ENCODE peak calls at places on chromosomes 2 and 18, in four cellular contexts. One of them, this sample, is unnamed. For H3K4me1, the result is how much of the 10 kb centered on the place peaks cover.

GRCh38 chr18:27491772-27492171 is 306.7 kb upstream of the CHST9 start:
- DNase-seq in K562: no peak
- DNase-seq in colonic mucosa: no peak
- DNase-seq in HCT116: no peak
- DNase-seq in this sample: no peak

GRCh38 chr2:75292826-75293225 is 93.5 kb upstream of the TACR1 start:
- DNase-seq in K562: no peak
- DNase-seq in colonic mucosa: no peak
- DNase-seq in HCT116: peak
- DNase-seq in this sample: no peak

GRCh38 chr2:104758199-104758620 is 95.7 kb upstream of the POU3F3 start:
- DNase-seq in K562: no peak
- DNase-seq in colonic mucosa: no peak
- DNase-seq in HCT116: no peak
- DNase-seq in this sample: no peak

GRCh38 chr18:11905613-11906012 is 2.5 kb downstream of the MPPE1 start:
- DNase-seq in K562: no peak
- DNase-seq in colonic mucosa: no peak
- DNase-seq in HCT116: no peak
- DNase-seq in this sample: no peak

GRCh38 chr2:218318241-218318640 is 25.9 kb upstream of the TMBIM1 start:
- DNase-seq in K562: no peak
- DNase-seq in colonic mucosa: no peak
- DNase-seq in HCT116: no peak
- DNase-seq in this sample: no peak

GRCh38 chr2:174546519-174547506 is 50.8 kb downstream of the WIPF1 start:
- DNase-seq in K562: peak
- DNase-seq in colonic mucosa: no peak
- DNase-seq in HCT116: peak
- DNase-seq in this sample: no peak

GRCh38 chr18:57583297-57583835 is 3.1 kb downstream of the FECH start:
- DNase-seq in K562: peak
- DNase-seq in colonic mucosa: no peak
- DNase-seq in HCT116: no peak
- DNase-seq in this sample: no peak

GRCh38 chr2:100616841-100617390 is 54.1 kb downstream of the PDCL3 start:
- DNase-seq in K562: no peak
- DNase-seq in colonic mucosa: no peak
- DNase-seq in HCT116: no peak
- DNase-seq in this sample: no peak

GRCh38 chr2:100427627-100428258 is 10.3 kb upstream of the CHST10 start:
- DNase-seq in K562: peak
- DNase-seq in colonic mucosa: peak
- DNase-seq in HCT116: peak
- DNase-seq in this sample: no peak

GRCh38 chr18:43904209-43904837 is 627.0 kb upstream of the SYT4 start:
- DNase-seq in K562: no peak
- DNase-seq in colonic mucosa: no peak
- DNase-seq in HCT116: no peak
- DNase-seq in this sample: no peak

GRCh38 chr2:32355976-32356734 is 668 bp upstream of the BIRC6 start:
- DNase-seq in K562: no peak
- DNase-seq in colonic mucosa: no peak
- DNase-seq in HCT116: no peak
- DNase-seq in this sample: no peak

GRCh38 chr2:67567866-67568265 is 170.7 kb downstream of the ETAA1 start:
- DNase-seq in K562: no peak
- DNase-seq in colonic mucosa: no peak
- DNase-seq in HCT116: no peak
- DNase-seq in this sample: no peak

GRCh38 chr2:26772064-26773001 is 8.2 kb downstream of the SLC35F6 start:
- DNase-seq in K562: peak
- DNase-seq in colonic mucosa: peak
- DNase-seq in HCT116: no peak
- DNase-seq in this sample: peak

GRCh38 chr2:8216397-8216796 is 465.5 kb upstream of the ID2 start:
- DNase-seq in K562: no peak
- DNase-seq in colonic mucosa: no peak
- DNase-seq in HCT116: no peak
- DNase-seq in this sample: no peak

GRCh38 chr18:51446571-51447210 is 249.2 kb upstream of the MEX3C start:
- DNase-seq in K562: no peak
- DNase-seq in colonic mucosa: no peak
- DNase-seq in HCT116: no peak
- DNase-seq in this sample: no peak

GRCh38 chr2:27800856-27801255 is 29.3 kb downstream of the MRPL33 start:
- DNase-seq in K562: no peak
- DNase-seq in colonic mucosa: no peak
- DNase-seq in HCT116: no peak
- DNase-seq in this sample: no peak

GRCh38 chr2:129735576-129735975 is 243.9 kb upstream of the RAB6C start:
- DNase-seq in K562: no peak
- DNase-seq in colonic mucosa: no peak
- DNase-seq in HCT116: no peak
- DNase-seq in this sample: no peak
- H3K4me1 ChIP-seq in K562: under half
- H3K4me1 ChIP-seq in colonic mucosa: under half
- H3K4me1 ChIP-seq in HCT116: under half
- H3K4me1 ChIP-seq in this sample: under half

GRCh38 chr2:12704378-12704777 is 12.4 kb upstream of the TRIB2 start:
- DNase-seq in K562: no peak
- DNase-seq in colonic mucosa: no peak
- DNase-seq in HCT116: no peak
- DNase-seq in this sample: no peak
- TF ChIP-seq CTCF in K562: no peak
- TF ChIP-seq CTCF in colonic mucosa: no peak
- TF ChIP-seq CTCF in HCT116: no peak
- TF ChIP-seq CTCF in this sample: no peak

GRCh38 chr2:230757476-230757875 is 44.8 kb downstream of the CAB39 start:
- DNase-seq in K562: no peak
- DNase-seq in colonic mucosa: no peak
- DNase-seq in HCT116: no peak
- DNase-seq in this sample: no peak
- H3K9ac ChIP-seq in K562: no peak
- H3K9ac ChIP-seq in colonic mucosa: no peak
- H3K9ac ChIP-seq in HCT116: no peak
- H3K9ac ChIP-seq in this sample: no peak

DNA sequence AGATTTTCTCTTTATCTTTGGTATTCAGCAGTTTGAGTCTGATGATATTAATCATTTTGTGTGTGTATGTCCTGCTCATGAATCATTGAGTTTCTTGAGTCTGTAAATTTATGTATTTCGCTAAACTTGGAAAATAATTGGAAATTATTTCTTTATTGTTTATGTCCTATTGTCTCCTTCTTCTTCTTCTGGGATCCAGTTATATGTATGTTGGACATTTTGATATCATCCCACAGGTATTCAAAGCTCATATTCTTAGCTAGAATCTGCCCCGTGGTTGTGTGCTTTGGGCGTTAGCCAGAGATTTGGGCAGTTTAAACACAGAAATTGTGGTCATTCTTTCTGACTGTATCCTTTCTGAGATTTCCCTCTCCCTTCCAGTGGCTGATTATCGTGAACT is 243.0 kb upstream of the SPRED2 start:
- DNase-seq in K562: no peak
- DNase-seq in colonic mucosa: no peak
- DNase-seq in HCT116: no peak
- DNase-seq in this sample: no peak
- H3K4me1 ChIP-seq in K562: under half
- H3K4me1 ChIP-seq in colonic mucosa: under half
- H3K4me1 ChIP-seq in HCT116: under half
- H3K4me1 ChIP-seq in this sample: under half

GRCh38 chr18:9894454-9895068 is 8.8 kb downstream of the TXNDC2 start:
- DNase-seq in K562: no peak
- DNase-seq in colonic mucosa: no peak
- DNase-seq in HCT116: no peak
- DNase-seq in this sample: no peak
- TF ChIP-seq CTCF in K562: no peak
- TF ChIP-seq CTCF in colonic mucosa: no peak
- TF ChIP-seq CTCF in HCT116: no peak
- TF ChIP-seq CTCF in this sample: no peak

DNA sequence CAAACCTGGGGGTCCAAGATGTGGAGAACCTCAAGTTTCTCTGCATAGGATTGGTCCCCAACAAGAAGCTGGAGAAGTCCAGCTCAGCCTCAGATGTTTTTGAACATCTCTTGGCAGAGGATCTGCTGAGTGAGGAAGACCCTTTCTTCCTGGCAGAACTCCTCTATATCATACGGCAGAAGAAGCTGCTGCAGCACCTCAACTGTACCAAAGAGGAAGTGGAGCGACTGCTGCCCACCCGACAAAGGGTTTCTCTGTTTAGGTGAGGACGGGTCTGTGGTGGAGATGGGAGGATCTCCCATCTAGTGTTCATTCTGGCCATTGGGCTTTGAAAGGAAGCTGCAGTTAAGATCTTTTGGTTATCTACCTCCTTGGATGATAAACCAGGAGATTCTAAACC is 2.9 kb downstream of the CASP10 start:
- DNase-seq in K562: no peak
- DNase-seq in colonic mucosa: no peak
- DNase-seq in HCT116: no peak
- DNase-seq in this sample: no peak
- H3K9ac ChIP-seq in K562: peak
- H3K9ac ChIP-seq in colonic mucosa: no peak
- H3K9ac ChIP-seq in HCT116: no peak
- H3K9ac ChIP-seq in this sample: no peak

DNA sequence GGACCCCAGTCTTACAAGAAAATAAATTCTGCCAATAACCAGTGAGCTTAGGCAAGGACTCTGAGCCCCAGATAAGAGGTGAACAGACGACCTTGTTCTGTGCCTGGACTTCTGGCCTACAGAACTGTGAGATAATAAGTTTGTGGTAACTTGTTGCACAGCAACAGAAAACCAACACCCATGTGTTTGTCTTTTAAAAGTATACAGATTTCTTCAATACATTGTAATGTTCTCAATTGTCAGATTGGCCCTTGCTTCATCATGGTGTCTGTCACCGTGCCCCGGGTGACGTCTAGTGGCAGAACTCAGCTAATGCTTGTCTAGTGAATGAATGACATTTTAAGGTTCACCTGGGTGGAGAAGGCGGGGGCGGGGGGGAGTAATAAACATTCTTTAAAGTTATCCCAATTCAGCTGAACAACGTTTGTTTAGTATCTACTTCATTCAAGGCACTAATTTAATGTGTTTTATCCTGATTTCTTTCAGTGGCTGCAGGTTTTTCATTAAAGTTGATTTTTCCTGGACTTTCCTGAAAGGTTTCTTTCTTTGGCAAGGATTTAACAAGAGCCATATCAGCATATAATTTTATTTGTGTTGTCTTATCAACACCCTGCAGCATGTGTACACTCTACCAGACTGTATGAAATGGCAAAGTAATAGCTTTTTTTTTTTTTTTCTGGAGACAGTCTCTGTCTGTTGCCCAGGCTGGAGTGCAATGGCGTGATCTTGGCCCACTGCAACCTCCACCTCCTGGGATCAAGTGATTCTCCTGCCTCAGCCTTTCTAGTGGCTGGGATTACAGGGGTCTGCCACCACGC is 123.8 kb upstream of the DLX2 start:
- DNase-seq in K562: peak
- DNase-seq in colonic mucosa: peak
- DNase-seq in HCT116: no peak
- DNase-seq in this sample: no peak
- H3K4me1 ChIP-seq in K562: under half
- H3K4me1 ChIP-seq in colonic mucosa: under half
- H3K4me1 ChIP-seq in HCT116: under half
- H3K4me1 ChIP-seq in this sample: under half

DNA sequence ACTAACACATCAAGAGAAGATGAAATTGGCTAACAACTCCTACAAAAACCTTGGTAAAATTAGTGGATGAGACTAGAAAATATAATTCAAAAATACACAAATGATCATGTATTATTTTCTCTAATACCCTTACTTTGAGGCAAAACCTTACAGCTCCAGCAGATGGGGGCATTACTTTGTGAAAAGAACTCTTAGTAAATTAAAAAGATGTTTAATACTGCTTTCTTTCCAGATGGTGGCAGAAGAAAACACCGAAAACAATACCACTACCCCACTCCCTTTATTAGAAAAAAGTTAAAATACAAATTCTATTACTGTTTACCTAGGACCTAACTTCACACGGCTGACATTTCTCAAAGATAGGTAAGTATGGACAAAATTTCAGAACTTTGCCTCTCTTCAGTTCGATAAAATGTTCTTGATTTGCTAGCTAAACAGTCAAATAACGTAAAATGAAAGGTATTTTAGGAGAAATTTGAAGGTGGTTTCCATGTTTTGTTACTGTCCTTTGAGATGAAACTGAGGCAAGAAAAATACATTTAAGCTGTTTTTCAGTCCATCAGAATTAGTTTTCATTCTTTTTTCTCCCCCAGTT is 30.6 kb downstream of the ORC4 start:
- DNase-seq in K562: no peak
- DNase-seq in colonic mucosa: no peak
- DNase-seq in HCT116: peak
- DNase-seq in this sample: no peak
- TF ChIP-seq CTCF in K562: peak
- TF ChIP-seq CTCF in colonic mucosa: peak
- TF ChIP-seq CTCF in HCT116: peak
- TF ChIP-seq CTCF in this sample: peak

DNA sequence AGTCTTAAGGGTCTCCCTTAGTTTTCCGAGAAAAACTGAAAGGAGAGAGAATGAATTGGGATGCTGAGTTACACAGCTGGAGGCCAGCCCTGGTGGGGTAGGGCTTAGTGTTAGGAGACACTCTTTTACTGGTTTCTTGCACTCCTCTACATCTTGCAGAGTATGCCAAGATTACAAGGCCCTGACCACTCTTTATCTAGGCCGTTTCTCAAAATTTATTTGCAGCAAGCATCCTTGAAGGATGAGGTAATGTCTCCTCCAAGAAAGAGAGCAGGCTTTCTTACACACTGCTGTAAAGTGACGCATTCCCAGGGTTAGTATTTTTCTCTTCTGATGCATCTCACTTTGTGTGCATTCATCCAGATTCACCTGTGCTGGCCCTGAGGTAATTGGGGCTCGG is 166.2 kb downstream of the TDRD15 start:
- DNase-seq in K562: no peak
- DNase-seq in colonic mucosa: no peak
- DNase-seq in HCT116: no peak
- DNase-seq in this sample: no peak
- H3K9ac ChIP-seq in K562: no peak
- H3K9ac ChIP-seq in colonic mucosa: no peak
- H3K9ac ChIP-seq in HCT116: no peak
- H3K9ac ChIP-seq in this sample: no peak

This sample was measured in kidney.